ENCODE peak calls at places on chromosomes 2 and 18, in eight cellular contexts. S, A, B, R, H, E, Y and N are unnamed samples.

GRCh38 chr18:11872479-11873136 is 21.4 kb downstream of the CHMP1B start:
- DNase-seq in A (no peak), H (no peak), B (no peak), R (no peak), Y (peak; percentile 1), E (peak; percentile 31), S (no peak), N (no peak)

GRCh38 chr18:26963292-26963691 is 97.8 kb upstream of the AQP4 start:
- DNase-seq in A (peak; percentile 3), E (no peak), Y (no peak), H (no peak), R (no peak), B (no peak), S (no peak), N (no peak)

GRCh38 chr2:119549236-119549635 is 5.0 kb downstream of the CFAP221 start:
- DNase-seq in S (no peak), A (no peak), B (no peak), R (no peak), E (no peak), Y (no peak), H (no peak), N (no peak)

GRCh38 chr2:64866797-64867196 is 122.4 kb upstream of the SLC1A4 start:
- DNase-seq in A (no peak), H (no peak), E (no peak), Y (no peak), B (no peak), S (no peak), R (peak; percentile 24), N (no peak)

GRCh38 chr18:44823782-44824181 is 143.1 kb downstream of the SETBP1 start:
- DNase-seq in E (no peak), Y (no peak), A (no peak), R (no peak), S (no peak), H (peak; percentile 21), B (no peak), N (no peak)

GRCh38 chr18:31977270-31977872 is 34.4 kb upstream of the TRAPPC8 start:
- DNase-seq in R (no peak), B (peak; percentile 17), Y (peak; percentile 21), A (no peak), E (peak; percentile 66), H (peak; percentile 32), S (peak; percentile 45), N (peak; percentile 63)

GRCh38 chr2:47950340-47951280 is 44.3 kb upstream of the FBXO11 start:
- DNase-seq in E (no peak), Y (no peak), A (no peak), H (no peak), S (no peak), B (no peak), R (no peak), N (no peak)

GRCh38 chr2:7745369-7745768 is 828.2 kb downstream of the RNF144A start:
- DNase-seq in R (no peak), S (no peak), H (no peak), Y (no peak), A (peak; percentile 49), B (no peak), E (no peak), N (no peak)

GRCh38 chr2:33607137-33607781 is 8.2 kb upstream of the FAM98A start:
- DNase-seq in A (no peak), S (no peak), H (no peak), B (no peak), E (no peak), R (no peak), Y (no peak), N (no peak)

GRCh38 chr2:19674051-19675002 is 227.5 kb downstream of the TTC32 start:
- DNase-seq in A (no peak), B (no peak), Y (no peak), H (no peak), R (no peak), E (no peak), S (no peak), N (no peak)

GRCh38 chr2:84293791-84294380 is 165.2 kb downstream of the SUCLG1 start:
- DNase-seq in A (no peak), B (no peak), H (no peak), Y (no peak), S (no peak), R (no peak), E (no peak), N (no peak)

GRCh38 chr2:233360771-233361176 is 6.5 kb downstream of the DGKD start:
- DNase-seq in S (no peak), Y (no peak), R (no peak), E (no peak), B (no peak), A (no peak), H (no peak), N (no peak)

GRCh38 chr2:111705711-111706323 is 178.2 kb downstream of the ANAPC1 start:
- DNase-seq in S (no peak), Y (peak; percentile 79), A (no peak), E (no peak), H (peak; percentile 68), R (peak; percentile 53), B (peak; percentile 48), N (peak; percentile 100)

GRCh38 chr18:53551868-53552426 is 672.5 kb downstream of the MBD2 start:
- DNase-seq in H (no peak), Y (no peak), A (no peak), B (no peak), R (no peak), S (no peak), E (no peak), N (no peak)

GRCh38 chr18:26482567-26482966 is 65.8 kb downstream of the KCTD1 start:
- DNase-seq in B (no peak), S (no peak), E (no peak), A (no peak), H (no peak), R (no peak), Y (no peak), N (no peak)

GRCh38 chr18:48914581-48915251 is 36.0 kb downstream of the SMAD7 start:
- DNase-seq in A (no peak), R (no peak), E (no peak), H (no peak), S (no peak), Y (no peak), B (no peak), N (peak; percentile 87)

GRCh38 chr2:95526360-95527341 is 42.1 kb upstream of the TRIM43B start:
- DNase-seq in A (peak; percentile 66), R (peak; percentile 72), B (peak; percentile 7), E (no peak), S (peak; percentile 49), Y (peak; percentile 71), H (peak; percentile 65), N (peak; percentile 82)